ENCODE peak calls at places on chromosome 15, in eight cellular contexts. One of them, this sample, is unnamed.
A peak's percentile ranks its signal among the peaks of the same experiment; 100 is the strongest.

GRCh38 chr15:56496635-56497034 is 31.7 kb upstream of the MNS1 start:
- DNase-seq in NCI-H1417: peak; percentile 38
- DNase-seq in cardiac fibroblast: peak; percentile 87
- DNase-seq in psoas muscle: no peak
- DNase-seq in choroid plexus epithelial cell: peak; percentile 91
- DNase-seq in AG10803: peak; percentile 80
- DNase-seq in A549: peak; percentile 75
- DNase-seq in Kasumi-1: peak; percentile 90
- DNase-seq in this sample: peak; percentile 23

GRCh38 chr15:58444658-58445332 is 13.0 kb downstream of the LIPC start:
- DNase-seq in psoas muscle: no peak
- DNase-seq in AG10803: no peak
- DNase-seq in A549: no peak
- DNase-seq in choroid plexus epithelial cell: no peak
- DNase-seq in NCI-H1417: no peak
- DNase-seq in Kasumi-1: no peak
- DNase-seq in cardiac fibroblast: no peak
- DNase-seq in this sample: no peak

GRCh38 chr15:43293402-43293801 is 26.7 kb upstream of the TGM5 start:
- DNase-seq in choroid plexus epithelial cell: no peak
- DNase-seq in cardiac fibroblast: no peak
- DNase-seq in psoas muscle: no peak
- DNase-seq in Kasumi-1: no peak
- DNase-seq in A549: peak; percentile 4
- DNase-seq in AG10803: no peak
- DNase-seq in NCI-H1417: no peak
- DNase-seq in this sample: no peak

GRCh38 chr15:67433495-67434099 is 87.3 kb upstream of the C15orf61 start:
- DNase-seq in psoas muscle: no peak
- DNase-seq in cardiac fibroblast: peak; percentile 74
- DNase-seq in AG10803: peak; percentile 56
- DNase-seq in A549: peak; percentile 69
- DNase-seq in NCI-H1417: peak; percentile 11
- DNase-seq in Kasumi-1: peak; percentile 64
- DNase-seq in choroid plexus epithelial cell: peak; percentile 79
- DNase-seq in this sample: no peak

GRCh38 chr15:75058127-75058905 is 34.9 kb downstream of the PPCDC start:
- DNase-seq in cardiac fibroblast: no peak
- DNase-seq in choroid plexus epithelial cell: no peak
- DNase-seq in AG10803: no peak
- DNase-seq in A549: no peak
- DNase-seq in NCI-H1417: no peak
- DNase-seq in Kasumi-1: no peak
- DNase-seq in psoas muscle: no peak
- DNase-seq in this sample: no peak

GRCh38 chr15:73335026-73335425 is 33.7 kb downstream of the HCN4 start:
- DNase-seq in A549: no peak
- DNase-seq in AG10803: no peak
- DNase-seq in psoas muscle: no peak
- DNase-seq in Kasumi-1: no peak
- DNase-seq in cardiac fibroblast: no peak
- DNase-seq in choroid plexus epithelial cell: no peak
- DNase-seq in NCI-H1417: no peak
- DNase-seq in this sample: no peak

GRCh38 chr15:45829336-45830153 is 194.7 kb downstream of the SQOR start:
- DNase-seq in choroid plexus epithelial cell: no peak
- DNase-seq in cardiac fibroblast: no peak
- DNase-seq in Kasumi-1: no peak
- DNase-seq in A549: no peak
- DNase-seq in psoas muscle: no peak
- DNase-seq in AG10803: no peak
- DNase-seq in NCI-H1417: no peak
- DNase-seq in this sample: no peak

GRCh38 chr15:59516655-59517461 is 78.9 kb downstream of the FAM81A start:
- DNase-seq in Kasumi-1: no peak
- DNase-seq in AG10803: no peak
- DNase-seq in NCI-H1417: peak; percentile 66
- DNase-seq in choroid plexus epithelial cell: no peak
- DNase-seq in A549: no peak
- DNase-seq in psoas muscle: no peak
- DNase-seq in cardiac fibroblast: no peak
- DNase-seq in this sample: no peak

GRCh38 chr15:78321041-78321570 is 19.0 kb upstream of the CRABP1 start:
- DNase-seq in cardiac fibroblast: no peak
- DNase-seq in choroid plexus epithelial cell: no peak
- DNase-seq in A549: no peak
- DNase-seq in NCI-H1417: no peak
- DNase-seq in Kasumi-1: no peak
- DNase-seq in AG10803: no peak
- DNase-seq in psoas muscle: no peak
- DNase-seq in this sample: no peak

GRCh38 chr15:39287322-39288195 is 293.3 kb upstream of the THBS1 start:
- DNase-seq in cardiac fibroblast: peak; percentile 30
- DNase-seq in A549: no peak
- DNase-seq in NCI-H1417: no peak
- DNase-seq in AG10803: peak; percentile 60
- DNase-seq in choroid plexus epithelial cell: peak; percentile 24
- DNase-seq in Kasumi-1: no peak
- DNase-seq in psoas muscle: no peak
- DNase-seq in this sample: peak; percentile 2

GRCh38 chr15:56824174-56824573 is 90.9 kb upstream of the ZNF280D start:
- DNase-seq in NCI-H1417: no peak
- DNase-seq in AG10803: peak; percentile 74
- DNase-seq in A549: no peak
- DNase-seq in psoas muscle: no peak
- DNase-seq in cardiac fibroblast: peak; percentile 25
- DNase-seq in Kasumi-1: no peak
- DNase-seq in choroid plexus epithelial cell: no peak
- DNase-seq in this sample: no peak

GRCh38 chr15:63504979-63505841 is 817 bp downstream of the USP3 start:
- DNase-seq in AG10803: peak; percentile 62
- DNase-seq in psoas muscle: peak; percentile 78
- DNase-seq in NCI-H1417: peak; percentile 37
- DNase-seq in choroid plexus epithelial cell: peak; percentile 58
- DNase-seq in Kasumi-1: peak; percentile 74
- DNase-seq in A549: peak; percentile 85
- DNase-seq in cardiac fibroblast: peak; percentile 57
- DNase-seq in this sample: peak; percentile 12

GRCh38 chr15:89917442-89918085 is 4.8 kb upstream of the ARPIN start:
- DNase-seq in Kasumi-1: no peak
- DNase-seq in AG10803: no peak
- DNase-seq in NCI-H1417: no peak
- DNase-seq in choroid plexus epithelial cell: no peak
- DNase-seq in A549: no peak
- DNase-seq in psoas muscle: no peak
- DNase-seq in cardiac fibroblast: no peak
- DNase-seq in this sample: no peak

GRCh38 chr15:28947241-28947674 is 61.5 kb downstream of the APBA2 start:
- DNase-seq in NCI-H1417: no peak
- DNase-seq in Kasumi-1: no peak
- DNase-seq in A549: no peak
- DNase-seq in psoas muscle: no peak
- DNase-seq in AG10803: no peak
- DNase-seq in cardiac fibroblast: no peak
- DNase-seq in choroid plexus epithelial cell: no peak
- DNase-seq in this sample: no peak

GRCh38 chr15:42707068-42707467 is 29.9 kb downstream of the CDAN1 start:
- DNase-seq in AG10803: peak; percentile 34
- DNase-seq in A549: peak; percentile 31
- DNase-seq in choroid plexus epithelial cell: peak; percentile 13
- DNase-seq in NCI-H1417: no peak
- DNase-seq in cardiac fibroblast: peak; percentile 46
- DNase-seq in Kasumi-1: no peak
- DNase-seq in psoas muscle: no peak
- DNase-seq in this sample: no peak

GRCh38 chr15:28017423-28017924 is 81.6 kb downstream of the OCA2 start:
- DNase-seq in choroid plexus epithelial cell: no peak
- DNase-seq in psoas muscle: no peak
- DNase-seq in cardiac fibroblast: no peak
- DNase-seq in A549: peak; percentile 19
- DNase-seq in Kasumi-1: no peak
- DNase-seq in AG10803: no peak
- DNase-seq in NCI-H1417: peak; percentile 32
- DNase-seq in this sample: no peak

GRCh38 chr15:52481915-52482314 is 46.8 kb downstream of the MYO5A start:
- DNase-seq in NCI-H1417: no peak
- DNase-seq in A549: no peak
- DNase-seq in AG10803: peak; percentile 80
- DNase-seq in Kasumi-1: peak; percentile 99
- DNase-seq in choroid plexus epithelial cell: peak; percentile 92
- DNase-seq in cardiac fibroblast: peak; percentile 73
- DNase-seq in psoas muscle: no peak
- DNase-seq in this sample: peak; percentile 14

GRCh38 chr15:90838544-90838943 is 29.8 kb upstream of the FURIN start:
- DNase-seq in Kasumi-1: no peak
- DNase-seq in NCI-H1417: no peak
- DNase-seq in A549: no peak
- DNase-seq in psoas muscle: no peak
- DNase-seq in cardiac fibroblast: no peak
- DNase-seq in choroid plexus epithelial cell: no peak
- DNase-seq in AG10803: no peak
- DNase-seq in this sample: no peak

GRCh38 chr15:57903626-57904025 is 161.9 kb downstream of the ALDH1A2 start:
- DNase-seq in NCI-H1417: no peak
- DNase-seq in cardiac fibroblast: no peak
- DNase-seq in choroid plexus epithelial cell: no peak
- DNase-seq in psoas muscle: no peak
- DNase-seq in AG10803: no peak
- DNase-seq in Kasumi-1: no peak
- DNase-seq in A549: no peak
- DNase-seq in this sample: no peak

GRCh38 chr15:58541410-58542087 is 109.8 kb downstream of the LIPC start:
- DNase-seq in NCI-H1417: no peak
- DNase-seq in AG10803: no peak
- DNase-seq in psoas muscle: no peak
- DNase-seq in choroid plexus epithelial cell: no peak
- DNase-seq in Kasumi-1: no peak
- DNase-seq in A549: no peak
- DNase-seq in cardiac fibroblast: no peak
- DNase-seq in this sample: no peak

GRCh38 chr15:67370206-67370954 is 115.8 kb downstream of the IQCH start:
- DNase-seq in choroid plexus epithelial cell: no peak
- DNase-seq in Kasumi-1: no peak
- DNase-seq in psoas muscle: no peak
- DNase-seq in NCI-H1417: no peak
- DNase-seq in AG10803: no peak
- DNase-seq in A549: no peak
- DNase-seq in cardiac fibroblast: no peak
- DNase-seq in this sample: no peak

GRCh38 chr15:29129903-29130302 is 139.7 kb downstream of the NSMCE3 start:
- DNase-seq in choroid plexus epithelial cell: no peak
- DNase-seq in cardiac fibroblast: no peak
- DNase-seq in psoas muscle: no peak
- DNase-seq in AG10803: no peak
- DNase-seq in A549: no peak
- DNase-seq in NCI-H1417: no peak
- DNase-seq in Kasumi-1: no peak
- DNase-seq in this sample: no peak

GRCh38 chr15:63236272-63236671 is 41.1 kb upstream of the APH1B start:
- DNase-seq in psoas muscle: no peak
- DNase-seq in A549: peak; percentile 41
- DNase-seq in choroid plexus epithelial cell: peak; percentile 89
- DNase-seq in cardiac fibroblast: peak; percentile 63
- DNase-seq in Kasumi-1: no peak
- DNase-seq in AG10803: peak; percentile 56
- DNase-seq in NCI-H1417: no peak
- DNase-seq in this sample: no peak

GRCh38 chr15:68349173-68349572 is 71.6 kb downstream of the FEM1B start:
- DNase-seq in choroid plexus epithelial cell: peak; percentile 89
- DNase-seq in NCI-H1417: no peak
- DNase-seq in AG10803: peak; percentile 65
- DNase-seq in A549: no peak
- DNase-seq in psoas muscle: no peak
- DNase-seq in Kasumi-1: no peak
- DNase-seq in cardiac fibroblast: peak; percentile 51
- DNase-seq in this sample: no peak

GRCh38 chr15:69807752-69808151 is 290.0 kb downstream of the TLE3 start:
- DNase-seq in Kasumi-1: no peak
- DNase-seq in choroid plexus epithelial cell: peak; percentile 63
- DNase-seq in NCI-H1417: no peak
- DNase-seq in cardiac fibroblast: peak; percentile 34
- DNase-seq in psoas muscle: peak; percentile 57
- DNase-seq in A549: peak; percentile 22
- DNase-seq in AG10803: peak; percentile 27
- DNase-seq in this sample: no peak

GRCh38 chr15:72271895-72272212 is 500 bp downstream of the PARP6 start:
- DNase-seq in NCI-H1417: no peak
- DNase-seq in Kasumi-1: peak; percentile 29
- DNase-seq in cardiac fibroblast: peak; percentile 23
- DNase-seq in A549: peak; percentile 27
- DNase-seq in choroid plexus epithelial cell: peak; percentile 31
- DNase-seq in AG10803: peak; percentile 3
- DNase-seq in psoas muscle: no peak
- DNase-seq in this sample: no peak

GRCh38 chr15:83844742-83845141 is 190.8 kb downstream of the ADAMTSL3 start:
- DNase-seq in cardiac fibroblast: no peak
- DNase-seq in AG10803: peak; percentile 21
- DNase-seq in psoas muscle: no peak
- DNase-seq in choroid plexus epithelial cell: no peak
- DNase-seq in NCI-H1417: no peak
- DNase-seq in Kasumi-1: no peak
- DNase-seq in A549: no peak
- DNase-seq in this sample: no peak

GRCh38 chr15:101047301-101047781 is 128.2 kb downstream of the LRRK1 start:
- DNase-seq in choroid plexus epithelial cell: peak; percentile 31
- DNase-seq in A549: no peak
- DNase-seq in NCI-H1417: no peak
- DNase-seq in Kasumi-1: no peak
- DNase-seq in cardiac fibroblast: no peak
- DNase-seq in AG10803: no peak
- DNase-seq in psoas muscle: no peak
- DNase-seq in this sample: no peak

GRCh38 chr15:78734441-78735064 is 76.7 kb downstream of the ADAMTS7 start:
- DNase-seq in psoas muscle: no peak
- DNase-seq in AG10803: no peak
- DNase-seq in choroid plexus epithelial cell: no peak
- DNase-seq in Kasumi-1: no peak
- DNase-seq in A549: no peak
- DNase-seq in cardiac fibroblast: no peak
- DNase-seq in NCI-H1417: no peak
- DNase-seq in this sample: no peak

GRCh38 chr15:57857871-57858270 is 151.4 kb downstream of the POLR2M start:
- DNase-seq in cardiac fibroblast: no peak
- DNase-seq in choroid plexus epithelial cell: no peak
- DNase-seq in A549: no peak
- DNase-seq in psoas muscle: no peak
- DNase-seq in NCI-H1417: no peak
- DNase-seq in AG10803: no peak
- DNase-seq in Kasumi-1: no peak
- DNase-seq in this sample: no peak

GRCh38 chr15:55937040-55937439 is 56.4 kb downstream of the NEDD4 start:
- DNase-seq in NCI-H1417: no peak
- DNase-seq in A549: no peak
- DNase-seq in psoas muscle: no peak
- DNase-seq in cardiac fibroblast: peak; percentile 79
- DNase-seq in AG10803: peak; percentile 37
- DNase-seq in Kasumi-1: no peak
- DNase-seq in choroid plexus epithelial cell: peak; percentile 85
- DNase-seq in this sample: no peak

GRCh38 chr15:99174989-99175388 is 70.1 kb downstream of the SYNM start:
- DNase-seq in cardiac fibroblast: no peak
- DNase-seq in NCI-H1417: no peak
- DNase-seq in A549: no peak
- DNase-seq in psoas muscle: no peak
- DNase-seq in choroid plexus epithelial cell: no peak
- DNase-seq in Kasumi-1: no peak
- DNase-seq in AG10803: no peak
- DNase-seq in this sample: no peak

GRCh38 chr15:100635406-100636071 is 33.1 kb downstream of the ASB7 start:
- DNase-seq in AG10803: no peak
- DNase-seq in NCI-H1417: no peak
- DNase-seq in cardiac fibroblast: no peak
- DNase-seq in Kasumi-1: no peak
- DNase-seq in psoas muscle: no peak
- DNase-seq in A549: no peak
- DNase-seq in choroid plexus epithelial cell: peak; percentile 16
- DNase-seq in this sample: no peak

GRCh38 chr15:85289677-85290365 is 90.6 kb upstream of the AKAP13 start:
- DNase-seq in Kasumi-1: peak; percentile 48
- DNase-seq in NCI-H1417: peak; percentile 0
- DNase-seq in choroid plexus epithelial cell: peak; percentile 48
- DNase-seq in psoas muscle: peak; percentile 72
- DNase-seq in A549: peak; percentile 71
- DNase-seq in AG10803: peak; percentile 44
- DNase-seq in cardiac fibroblast: peak; percentile 71
- DNase-seq in this sample: peak; percentile 16